ENCODE peak calls at places on chromosomes 13 and 19, in ten cellular contexts. One of them, this sample, is unnamed.

GRCh38 chr19:14072535-14073231 is at the start of gene MISP3:
- DNase-seq in AG09319: no peak
- DNase-seq in WTC11: no peak
- DNase-seq in SHP77: peak; percentile 61
- DNase-seq in ascending aorta: no peak
- DNase-seq in ELR: peak; percentile 48
- DNase-seq in fibroblast of lung: peak; percentile 53
- DNase-seq in LoVo: peak; percentile 66
- DNase-seq in fibroblast of the aortic adventitia: peak; percentile 22
- DNase-seq in activated T-helper 1 cell treated with anti-CD3 and anti-CD28 coated beads, Interleukin-2, amount 50 U/mL, for 16 hours: no peak
- DNase-seq in this sample: no peak

GRCh38 chr13:79831556-79831955 is 350.6 kb downstream of the NDFIP2 start:
- DNase-seq in LoVo: no peak
- DNase-seq in fibroblast of the aortic adventitia: no peak
- DNase-seq in activated T-helper 1 cell treated with anti-CD3 and anti-CD28 coated beads, Interleukin-2, amount 50 U/mL, for 16 hours: no peak
- DNase-seq in ELR: no peak
- DNase-seq in fibroblast of lung: no peak
- DNase-seq in AG09319: no peak
- DNase-seq in WTC11: no peak
- DNase-seq in ascending aorta: no peak
- DNase-seq in SHP77: no peak
- DNase-seq in this sample: no peak

GRCh38 chr19:17616961-17617806 is 61.7 kb downstream of the COLGALT1 start:
- DNase-seq in LoVo: no peak
- DNase-seq in fibroblast of lung: no peak
- DNase-seq in activated T-helper 1 cell treated with anti-CD3 and anti-CD28 coated beads, Interleukin-2, amount 50 U/mL, for 16 hours: no peak
- DNase-seq in fibroblast of the aortic adventitia: no peak
- DNase-seq in ELR: peak; percentile 39
- DNase-seq in AG09319: no peak
- DNase-seq in WTC11: peak; percentile 81
- DNase-seq in ascending aorta: no peak
- DNase-seq in SHP77: no peak
- DNase-seq in this sample: no peak

GRCh38 chr19:42201489-42202289 is 15.8 kb downstream of the DEDD2 start:
- DNase-seq in AG09319: no peak
- DNase-seq in ELR: no peak
- DNase-seq in fibroblast of lung: no peak
- DNase-seq in ascending aorta: no peak
- DNase-seq in fibroblast of the aortic adventitia: no peak
- DNase-seq in WTC11: no peak
- DNase-seq in SHP77: no peak
- DNase-seq in activated T-helper 1 cell treated with anti-CD3 and anti-CD28 coated beads, Interleukin-2, amount 50 U/mL, for 16 hours: no peak
- DNase-seq in LoVo: no peak
- DNase-seq in this sample: no peak

GRCh38 chr19:43667524-43668405 is 2.2 kb downstream of the PLAUR start:
- DNase-seq in AG09319: no peak
- DNase-seq in ELR: peak; percentile 33
- DNase-seq in WTC11: peak; percentile 17
- DNase-seq in SHP77: peak; percentile 78
- DNase-seq in fibroblast of the aortic adventitia: no peak
- DNase-seq in activated T-helper 1 cell treated with anti-CD3 and anti-CD28 coated beads, Interleukin-2, amount 50 U/mL, for 16 hours: no peak
- DNase-seq in ascending aorta: no peak
- DNase-seq in LoVo: no peak
- DNase-seq in fibroblast of lung: no peak
- DNase-seq in this sample: no peak

GRCh38 chr13:49454388-49455015 is 10.4 kb downstream of the SETDB2 start:
- DNase-seq in activated T-helper 1 cell treated with anti-CD3 and anti-CD28 coated beads, Interleukin-2, amount 50 U/mL, for 16 hours: no peak
- DNase-seq in ascending aorta: no peak
- DNase-seq in ELR: peak; percentile 76
- DNase-seq in AG09319: no peak
- DNase-seq in SHP77: no peak
- DNase-seq in WTC11: no peak
- DNase-seq in LoVo: no peak
- DNase-seq in fibroblast of the aortic adventitia: peak; percentile 31
- DNase-seq in fibroblast of lung: peak; percentile 68
- DNase-seq in this sample: no peak

GRCh38 chr13:23825179-23825578 is 64.0 kb downstream of the MIPEP start:
- DNase-seq in ascending aorta: no peak
- DNase-seq in fibroblast of lung: no peak
- DNase-seq in activated T-helper 1 cell treated with anti-CD3 and anti-CD28 coated beads, Interleukin-2, amount 50 U/mL, for 16 hours: no peak
- DNase-seq in AG09319: no peak
- DNase-seq in LoVo: no peak
- DNase-seq in fibroblast of the aortic adventitia: no peak
- DNase-seq in ELR: no peak
- DNase-seq in SHP77: no peak
- DNase-seq in WTC11: no peak
- DNase-seq in this sample: no peak

GRCh38 chr13:30679483-30680330 is 55.6 kb upstream of the ALOX5AP start:
- DNase-seq in ascending aorta: no peak
- DNase-seq in WTC11: peak; percentile 36
- DNase-seq in AG09319: peak; percentile 5
- DNase-seq in SHP77: no peak
- DNase-seq in fibroblast of the aortic adventitia: peak; percentile 55
- DNase-seq in ELR: peak; percentile 56
- DNase-seq in LoVo: no peak
- DNase-seq in fibroblast of lung: peak; percentile 31
- DNase-seq in activated T-helper 1 cell treated with anti-CD3 and anti-CD28 coated beads, Interleukin-2, amount 50 U/mL, for 16 hours: peak; percentile 5
- DNase-seq in this sample: peak; percentile 35

GRCh38 chr19:52691737-52692136 is 43.1 kb downstream of the ZNF611 start:
- DNase-seq in activated T-helper 1 cell treated with anti-CD3 and anti-CD28 coated beads, Interleukin-2, amount 50 U/mL, for 16 hours: no peak
- DNase-seq in ELR: no peak
- DNase-seq in SHP77: no peak
- DNase-seq in ascending aorta: no peak
- DNase-seq in WTC11: no peak
- DNase-seq in LoVo: no peak
- DNase-seq in fibroblast of lung: no peak
- DNase-seq in AG09319: no peak
- DNase-seq in fibroblast of the aortic adventitia: no peak
- DNase-seq in this sample: no peak

GRCh38 chr19:47819841-47820244 is 1.9 kb upstream of the CRX start:
- DNase-seq in SHP77: no peak
- DNase-seq in ascending aorta: no peak
- DNase-seq in LoVo: no peak
- DNase-seq in fibroblast of the aortic adventitia: no peak
- DNase-seq in AG09319: no peak
- DNase-seq in ELR: no peak
- DNase-seq in activated T-helper 1 cell treated with anti-CD3 and anti-CD28 coated beads, Interleukin-2, amount 50 U/mL, for 16 hours: no peak
- DNase-seq in fibroblast of lung: no peak
- DNase-seq in WTC11: no peak
- DNase-seq in this sample: no peak

GRCh38 chr19:43820098-43820860 is 6.8 kb upstream of the ZNF283 start:
- DNase-seq in ELR: peak; percentile 59
- DNase-seq in fibroblast of lung: peak; percentile 56
- DNase-seq in AG09319: no peak
- DNase-seq in ascending aorta: no peak
- DNase-seq in LoVo: no peak
- DNase-seq in WTC11: peak; percentile 21
- DNase-seq in SHP77: no peak
- DNase-seq in activated T-helper 1 cell treated with anti-CD3 and anti-CD28 coated beads, Interleukin-2, amount 50 U/mL, for 16 hours: no peak
- DNase-seq in fibroblast of the aortic adventitia: peak; percentile 39
- DNase-seq in this sample: peak; percentile 42

GRCh38 chr19:43504426-43505185 is at the start of gene PHLDB3:
- DNase-seq in activated T-helper 1 cell treated with anti-CD3 and anti-CD28 coated beads, Interleukin-2, amount 50 U/mL, for 16 hours: peak; percentile 38
- DNase-seq in LoVo: no peak
- DNase-seq in AG09319: no peak
- DNase-seq in WTC11: peak; percentile 44
- DNase-seq in fibroblast of the aortic adventitia: no peak
- DNase-seq in fibroblast of lung: peak; percentile 25
- DNase-seq in ELR: no peak
- DNase-seq in ascending aorta: no peak
- DNase-seq in SHP77: peak; percentile 69
- DNase-seq in this sample: no peak

GRCh38 chr19:52901842-52902241 is 4.4 kb upstream of the ZNF320 start:
- DNase-seq in fibroblast of the aortic adventitia: no peak
- DNase-seq in AG09319: no peak
- DNase-seq in LoVo: no peak
- DNase-seq in fibroblast of lung: no peak
- DNase-seq in ascending aorta: no peak
- DNase-seq in activated T-helper 1 cell treated with anti-CD3 and anti-CD28 coated beads, Interleukin-2, amount 50 U/mL, for 16 hours: no peak
- DNase-seq in ELR: no peak
- DNase-seq in WTC11: no peak
- DNase-seq in SHP77: no peak
- DNase-seq in this sample: no peak

GRCh38 chr19:3963458-3964255 is 7.2 kb downstream of the DAPK3 start:
- DNase-seq in WTC11: no peak
- DNase-seq in AG09319: no peak
- DNase-seq in activated T-helper 1 cell treated with anti-CD3 and anti-CD28 coated beads, Interleukin-2, amount 50 U/mL, for 16 hours: no peak
- DNase-seq in fibroblast of the aortic adventitia: no peak
- DNase-seq in fibroblast of lung: no peak
- DNase-seq in ELR: no peak
- DNase-seq in SHP77: no peak
- DNase-seq in ascending aorta: no peak
- DNase-seq in LoVo: no peak
- DNase-seq in this sample: no peak

GRCh38 chr13:100608906-100609305 is 20.3 kb upstream of the GGACT start:
- DNase-seq in ELR: peak; percentile 28
- DNase-seq in fibroblast of the aortic adventitia: peak; percentile 25
- DNase-seq in ascending aorta: no peak
- DNase-seq in LoVo: no peak
- DNase-seq in SHP77: no peak
- DNase-seq in WTC11: no peak
- DNase-seq in fibroblast of lung: peak; percentile 55
- DNase-seq in activated T-helper 1 cell treated with anti-CD3 and anti-CD28 coated beads, Interleukin-2, amount 50 U/mL, for 16 hours: no peak
- DNase-seq in AG09319: no peak
- DNase-seq in this sample: no peak

GRCh38 chr13:92103673-92104296 is 705.4 kb downstream of the GPC5 start:
- DNase-seq in AG09319: no peak
- DNase-seq in WTC11: no peak
- DNase-seq in activated T-helper 1 cell treated with anti-CD3 and anti-CD28 coated beads, Interleukin-2, amount 50 U/mL, for 16 hours: no peak
- DNase-seq in SHP77: no peak
- DNase-seq in LoVo: no peak
- DNase-seq in fibroblast of the aortic adventitia: no peak
- DNase-seq in fibroblast of lung: peak; percentile 54
- DNase-seq in ascending aorta: no peak
- DNase-seq in ELR: no peak
- DNase-seq in this sample: no peak

GRCh38 chr19:18637644-18638630 is 1.1 kb downstream of the KLHL26 start:
- DNase-seq in ELR: no peak
- DNase-seq in activated T-helper 1 cell treated with anti-CD3 and anti-CD28 coated beads, Interleukin-2, amount 50 U/mL, for 16 hours: no peak
- DNase-seq in SHP77: no peak
- DNase-seq in AG09319: no peak
- DNase-seq in ascending aorta: no peak
- DNase-seq in WTC11: no peak
- DNase-seq in fibroblast of lung: no peak
- DNase-seq in LoVo: peak; percentile 46
- DNase-seq in fibroblast of the aortic adventitia: no peak
- DNase-seq in this sample: no peak

GRCh38 chr19:17205237-17206140 is 9.7 kb upstream of the USE1 start:
- DNase-seq in ascending aorta: no peak
- DNase-seq in activated T-helper 1 cell treated with anti-CD3 and anti-CD28 coated beads, Interleukin-2, amount 50 U/mL, for 16 hours: peak; percentile 26
- DNase-seq in ELR: peak; percentile 68
- DNase-seq in WTC11: peak; percentile 84
- DNase-seq in LoVo: no peak
- DNase-seq in fibroblast of the aortic adventitia: peak; percentile 60
- DNase-seq in SHP77: peak; percentile 12
- DNase-seq in AG09319: no peak
- DNase-seq in fibroblast of lung: peak; percentile 31
- DNase-seq in this sample: no peak

GRCh38 chr13:32225494-32225931 is 89.7 kb downstream of the ZAR1L start:
- DNase-seq in WTC11: no peak
- DNase-seq in activated T-helper 1 cell treated with anti-CD3 and anti-CD28 coated beads, Interleukin-2, amount 50 U/mL, for 16 hours: no peak
- DNase-seq in fibroblast of the aortic adventitia: peak; percentile 61
- DNase-seq in ascending aorta: no peak
- DNase-seq in SHP77: no peak
- DNase-seq in AG09319: peak; percentile 46
- DNase-seq in ELR: peak; percentile 45
- DNase-seq in LoVo: peak; percentile 22
- DNase-seq in fibroblast of lung: peak; percentile 90
- DNase-seq in this sample: no peak

GRCh38 chr19:15825753-15826152 is 10.3 kb upstream of the OR10H1 start:
- DNase-seq in LoVo: no peak
- DNase-seq in fibroblast of lung: no peak
- DNase-seq in SHP77: no peak
- DNase-seq in activated T-helper 1 cell treated with anti-CD3 and anti-CD28 coated beads, Interleukin-2, amount 50 U/mL, for 16 hours: no peak
- DNase-seq in ascending aorta: no peak
- DNase-seq in WTC11: no peak
- DNase-seq in AG09319: no peak
- DNase-seq in ELR: no peak
- DNase-seq in fibroblast of the aortic adventitia: no peak
- DNase-seq in this sample: no peak

GRCh38 chr13:59754411-59754810 is 409.3 kb downstream of the DIAPH3 start:
- DNase-seq in fibroblast of lung: no peak
- DNase-seq in LoVo: no peak
- DNase-seq in fibroblast of the aortic adventitia: no peak
- DNase-seq in AG09319: no peak
- DNase-seq in ELR: no peak
- DNase-seq in ascending aorta: no peak
- DNase-seq in SHP77: no peak
- DNase-seq in WTC11: no peak
- DNase-seq in activated T-helper 1 cell treated with anti-CD3 and anti-CD28 coated beads, Interleukin-2, amount 50 U/mL, for 16 hours: no peak
- DNase-seq in this sample: no peak

GRCh38 chr19:48779636-48780035 is 24.3 kb downstream of the FGF21 start:
- DNase-seq in WTC11: no peak
- DNase-seq in activated T-helper 1 cell treated with anti-CD3 and anti-CD28 coated beads, Interleukin-2, amount 50 U/mL, for 16 hours: no peak
- DNase-seq in SHP77: no peak
- DNase-seq in fibroblast of lung: no peak
- DNase-seq in AG09319: no peak
- DNase-seq in fibroblast of the aortic adventitia: no peak
- DNase-seq in ELR: no peak
- DNase-seq in ascending aorta: no peak
- DNase-seq in LoVo: no peak
- DNase-seq in this sample: no peak

This sample was measured in putamen.